ENCODE peak calls at places on chromosomes 12 and 14, in ten cellular contexts. S is heart left ventricle, U is body of pancreas, B is sigmoid colon, I is HCT116, G is IMR-90, V is A549, R is breast epithelium, T is ovary, Z is adrenal gland. H is an unnamed sample.
A peak's percentile ranks its signal among the peaks of the same experiment; 100 is the strongest.

GRCh38 chr14:102953100-102953499 is 30.6 kb downstream of the AMN start:
- DNase-seq in S (no peak), U (no peak), B (no peak), I (no peak), G (no peak), V (no peak), R (no peak), T (no peak), Z (no peak), H (no peak)

GRCh38 chr12:75560167-75560566 is 48.8 kb upstream of the KRR1 start:
- DNase-seq in S (no peak), U (peak; percentile 6), B (no peak), I (no peak), G (peak; percentile 63), V (peak; percentile 9), R (no peak), T (no peak), Z (no peak), H (no peak)

GRCh38 chr12:108599948-108600701 is 2.2 kb upstream of the TMEM119 start:
- DNase-seq in S (no peak), U (no peak), B (no peak), I (no peak), G (no peak), V (no peak), R (no peak), T (no peak), Z (no peak), H (no peak)

GRCh38 chr12:31006416-31007152 is 67.1 kb upstream of the DDX11 start:
- DNase-seq in S (no peak), U (no peak), B (peak; percentile 48), I (no peak), G (no peak), V (no peak), R (no peak), T (no peak), Z (no peak), H (no peak)

GRCh38 chr12:10363922-10364838 is 25.7 kb downstream of the KLRK1 start:
- DNase-seq in S (peak; percentile 27), U (peak; percentile 39), B (peak; percentile 72), I (no peak), G (peak; percentile 41), V (peak; percentile 28), R (no peak), T (peak; percentile 64), Z (peak; percentile 51), H (peak; percentile 40)

GRCh38 chr12:76976777-76977465 is 88.4 kb downstream of the E2F7 start:
- DNase-seq in S (no peak), U (no peak), B (no peak), I (no peak), G (no peak), V (no peak), R (no peak), T (no peak), Z (no peak), H (no peak)

GRCh38 chr12:121956041-121956341 is 37.6 kb downstream of the CFAP251 start:
- DNase-seq in S (no peak), U (no peak), B (no peak), I (no peak), G (no peak), V (no peak), R (no peak), T (no peak), Z (peak; percentile 11), H (no peak)

GRCh38 chr12:16171348-16171747 is 106.1 kb downstream of the SLC15A5 start:
- DNase-seq in S (no peak), U (no peak), B (no peak), I (no peak), G (no peak), V (no peak), R (no peak), T (no peak), Z (no peak), H (no peak)

DNA sequence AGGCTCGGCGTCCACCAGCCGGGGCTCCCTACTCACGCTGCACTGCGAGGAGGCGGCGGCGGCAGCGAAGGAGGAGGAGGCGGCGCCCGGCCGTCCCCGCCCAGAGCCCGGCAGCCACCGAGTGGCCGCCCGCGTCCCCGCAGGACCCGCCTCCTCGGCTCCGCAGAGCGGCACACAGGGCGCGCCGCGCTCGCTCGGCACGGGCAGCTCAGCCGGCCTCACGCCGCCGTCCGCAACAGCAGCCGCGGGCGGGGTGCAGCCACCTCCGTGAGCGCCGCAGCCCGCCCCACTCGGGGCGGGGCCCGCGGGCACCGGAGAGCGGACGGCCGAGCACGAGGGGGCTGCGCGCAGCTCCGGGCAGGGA is at the start of gene ATP2B1:
- DNase-seq in S (peak; percentile 92), U (peak; percentile 90), B (peak; percentile 94), I (peak; percentile 47), G (peak; percentile 83), V (peak; percentile 60), R (peak; percentile 82), T (peak; percentile 78), Z (peak; percentile 87), H (peak; percentile 92)
- TF ChIP-seq POLR2A in S (peak; percentile 84), U (peak; percentile 97), B (no peak), I (no peak), G (peak; percentile 89), V (no peak), R (no peak), T (peak; percentile 47), Z (peak; percentile 93), H (no peak)

GRCh38 chr12:107418976-107419375 is 266.6 kb upstream of the PWP1 start:
- DNase-seq in S (no peak), U (no peak), B (no peak), I (no peak), G (no peak), V (no peak), R (no peak), T (no peak), Z (no peak), H (no peak)

GRCh38 chr12:107415834-107416233 is 269.8 kb upstream of the PWP1 start:
- DNase-seq in S (no peak), U (no peak), B (no peak), I (no peak), G (no peak), V (no peak), R (peak; percentile 67), T (no peak), Z (no peak), H (no peak)

GRCh38 chr12:107417004-107417403 is 268.6 kb upstream of the PWP1 start:
- DNase-seq in S (no peak), U (no peak), B (no peak), I (no peak), G (no peak), V (no peak), R (no peak), T (no peak), Z (no peak), H (no peak)

GRCh38 chr12:107411792-107412535 is 273.6 kb upstream of the PWP1 start:
- DNase-seq in S (no peak), U (no peak), B (no peak), I (no peak), G (peak; percentile 91), V (peak; percentile 71), R (no peak), T (no peak), Z (peak; percentile 16), H (no peak)

DNA sequence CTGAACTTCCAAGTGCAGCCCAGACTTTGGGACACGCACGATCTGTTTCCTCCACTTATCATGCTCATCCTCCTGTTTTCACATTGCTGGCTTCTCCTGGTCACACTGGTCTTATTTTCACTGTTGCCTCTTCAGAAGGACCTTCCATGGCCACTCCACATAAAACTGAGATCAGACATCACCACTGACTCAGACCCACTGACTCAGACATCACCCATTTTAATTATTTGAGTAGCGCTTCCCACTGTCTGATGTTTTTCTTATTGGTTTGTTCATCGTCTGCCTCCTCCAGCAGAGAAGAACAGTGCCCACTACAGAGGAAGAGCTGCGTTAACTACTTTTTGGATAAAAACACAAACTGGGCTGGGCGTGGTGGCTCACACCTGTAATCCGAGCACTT is 270.5 kb upstream of the PWP1 start:
- DNase-seq in S (no peak), U (no peak), B (no peak), I (no peak), G (peak; percentile 77), V (peak; percentile 63), R (no peak), T (no peak), Z (no peak), H (no peak)
- TF ChIP-seq CTCF in S (no peak), U (no peak), B (no peak), I (no peak), G (peak; percentile 32), V (no peak), R (no peak), T (no peak), Z (no peak), H (no peak)

GRCh38 chr14:92724516-92725340 is 23.7 kb downstream of the LGMN start:
- DNase-seq in S (peak; percentile 53), U (peak; percentile 56), B (no peak), I (no peak), G (no peak), V (no peak), R (peak; percentile 33), T (no peak), Z (peak; percentile 54), H (peak; percentile 40)
- H3K4me1 ChIP-seq in S (peaks cover 29% of the 10 kb centered on the region), U (peaks cover 12% of the 10 kb centered on the region), B (no peaks in the 10 kb centered on the region), I (peaks cover 25% of the 10 kb centered on the region), G (peaks cover 11% of the 10 kb centered on the region), V (peaks cover 58% of the 10 kb centered on the region), R (no peaks in the 10 kb centered on the region), T (peaks cover 4% of the 10 kb centered on the region), Z (peaks cover 14% of the 10 kb centered on the region), H (peaks cover 44% of the 10 kb centered on the region)

GRCh38 chr14:74980398-74980745 is 22.3 kb upstream of the EIF2B2 start:
- DNase-seq in S (no peak), U (no peak), B (no peak), I (no peak), G (no peak), V (no peak), R (no peak), T (no peak), Z (no peak), H (no peak)

GRCh38 chr14:74981833-74982232 is 20.9 kb upstream of the EIF2B2 start:
- DNase-seq in S (no peak), U (no peak), B (no peak), I (no peak), G (no peak), V (no peak), R (no peak), T (no peak), Z (no peak), H (no peak)

GRCh38 chr14:74982661-74983060 is 20.1 kb upstream of the EIF2B2 start:
- DNase-seq in S (no peak), U (no peak), B (no peak), I (no peak), G (no peak), V (no peak), R (no peak), T (no peak), Z (no peak), H (no peak)

GRCh38 chr14:74979442-74980397 is 23.0 kb upstream of the EIF2B2 start:
- DNase-seq in S (no peak), U (no peak), B (no peak), I (no peak), G (peak; percentile 36), V (no peak), R (no peak), T (no peak), Z (no peak), H (no peak)

DNA sequence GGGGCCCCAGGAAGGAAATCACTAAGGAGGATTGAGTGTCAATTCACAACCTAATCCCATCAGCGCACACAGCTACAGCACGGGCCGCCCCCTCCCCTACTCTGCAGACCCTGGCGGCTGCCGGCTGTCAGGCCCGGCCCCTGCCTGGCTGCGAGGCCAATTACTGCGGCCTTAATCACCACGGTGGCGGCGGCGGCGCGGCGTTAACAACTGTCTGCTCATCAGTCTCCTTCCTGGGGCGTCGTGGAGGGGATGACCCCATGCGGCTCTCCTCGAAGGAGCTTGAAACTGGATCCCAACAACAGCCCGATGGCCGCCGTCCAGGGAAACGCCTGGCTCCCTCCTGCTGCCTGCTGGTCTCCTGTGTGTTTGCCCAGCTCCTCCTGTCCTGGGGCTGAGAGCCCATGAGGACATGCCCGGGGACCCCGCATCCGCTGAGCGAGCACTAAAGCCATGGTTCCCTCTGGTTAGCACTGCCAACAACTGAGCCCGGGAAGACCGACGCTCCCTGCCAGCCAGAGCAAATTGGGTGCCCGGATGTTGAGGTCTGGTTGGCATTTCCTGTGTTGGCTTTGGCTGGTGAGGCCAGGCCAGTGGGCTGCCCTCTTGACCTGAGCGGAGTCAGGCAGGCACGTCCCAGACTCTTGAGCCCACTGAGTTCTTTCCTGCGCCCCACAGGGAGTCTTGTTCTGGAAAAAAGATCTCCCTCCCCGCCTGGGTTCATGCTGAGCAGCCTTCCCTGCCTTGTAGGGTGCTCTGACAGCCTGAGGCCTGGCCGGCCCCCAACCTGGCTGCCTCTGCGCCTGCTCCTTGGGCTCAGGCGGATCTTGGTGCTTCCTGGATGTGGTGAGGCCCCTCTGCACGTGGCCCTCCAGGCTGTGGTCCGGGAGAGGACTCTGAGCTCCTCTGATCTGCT is 21.7 kb upstream of the EIF2B2 start:
- DNase-seq in S (no peak), U (no peak), B (no peak), I (no peak), G (peak; percentile 19), V (no peak), R (no peak), T (no peak), Z (no peak), H (no peak)
- TF ChIP-seq POLR2A in S (no peak), U (no peak), B (no peak), I (no peak), G (no peak), V (no peak), R (no peak), T (no peak), Z (no peak), H (no peak)